ENCODE peak calls at places on chromosomes 16 and 17, in nine cellular contexts. C is breast epithelium, E is IMR-90, P is ovary, W is right lobe of liver, K is transverse colon, O is GM12878, I is stomach, B is endothelial cell of umbilical vein. D is an unnamed sample. For H3K36me3, the result is how much of the 10 kb centered on the place peaks cover.

GRCh38 chr16:12245923-12246290 is 269.4 kb downstream of the SNX29 start:
- DNase-seq in I (no peak), K (no peak), C (no peak), B (no peak), O (no peak), P (no peak), E (no peak), W (no peak), D (no peak)

GRCh38 chr16:85615014-85615851 is 2.1 kb downstream of the GSE1 start:
- DNase-seq in P (no peak), B (no peak), W (peak), K (peak), E (no peak), O (no peak), I (peak), C (peak), D (no peak)

GRCh38 chr16:3961449-3961849 is 80.9 kb upstream of the CREBBP start:
- DNase-seq in P (no peak), W (no peak), B (no peak), K (no peak), O (no peak), C (no peak), I (no peak), E (peak), D (no peak)

GRCh38 chr16:81005644-81006471 is 827 bp downstream of the CMC2 start:
- DNase-seq in O (no peak), W (no peak), K (peak), C (peak), P (peak), E (peak), B (peak), I (no peak), D (no peak)

GRCh38 chr16:81866820-81867440 is 87.8 kb downstream of the PLCG2 start:
- DNase-seq in O (no peak), W (peak), C (peak), B (peak), I (peak), E (no peak), K (peak), P (no peak), D (no peak)

GRCh38 chr17:48561894-48562810 is 16.0 kb downstream of the HOXB4 start:
- DNase-seq in P (no peak), K (no peak), B (no peak), W (no peak), O (peak), E (peak), C (no peak), I (no peak), D (no peak)

GRCh38 chr17:72683506-72684404 is 408.7 kb downstream of the SLC39A11 start:
- DNase-seq in K (peak), W (no peak), O (no peak), C (peak), P (no peak), I (peak), B (no peak), E (peak), D (no peak)

GRCh38 chr17:76076100-76076764 is 1.7 kb downstream of the GALR2 start:
- DNase-seq in E (no peak), I (no peak), B (no peak), P (no peak), W (no peak), K (no peak), C (no peak), O (no peak), D (no peak)

GRCh38 chr17:6427284-6427781 is 7.6 kb downstream of the AIPL1 start:
- DNase-seq in K (no peak), E (peak), O (peak), C (no peak), W (no peak), I (no peak), P (no peak), B (no peak), D (no peak)

GRCh38 chr17:76048711-76049110 is 21.6 kb upstream of the EVPL start:
- DNase-seq in E (peak), C (no peak), I (no peak), B (no peak), K (no peak), P (no peak), O (no peak), W (no peak), D (no peak)

GRCh38 chr17:6110592-6110991 is 40.4 kb downstream of the WSCD1 start:
- DNase-seq in B (peak), P (no peak), W (no peak), I (no peak), O (peak), K (peak), C (no peak), E (no peak), D (no peak)

GRCh38 chr16:1308036-1308976 is 1.1 kb upstream of the UBE2I start:
- DNase-seq in E (peak), C (no peak), W (no peak), B (no peak), P (no peak), O (no peak), I (no peak), K (peak), D (no peak)

GRCh38 chr17:78937561-78937960 is 12.4 kb upstream of the TIMP2 start:
- DNase-seq in W (no peak), O (no peak), E (no peak), K (no peak), B (no peak), C (no peak), I (no peak), P (no peak), D (peak)

GRCh38 chr17:3603119-3603869 is 5.9 kb downstream of the TRPV1 start:
- DNase-seq in W (no peak), P (no peak), K (no peak), C (no peak), I (no peak), B (peak), E (peak), O (no peak), D (no peak)

GRCh38 chr17:46266656-46267544 is 28.0 kb upstream of the LRRC37A start:
- DNase-seq in P (peak), W (peak), I (peak), K (peak), E (peak), O (peak), B (peak), C (peak), D (peak)
- TF ChIP-seq POLR2A in P (peak), W (peak), I (no peak), K (no peak), E (peak), O (peak), B (peak), C (no peak), D (peak)

GRCh38 chr17:63646492-63646815 is 24.2 kb downstream of the MAP3K3 start:
- DNase-seq in W (no peak), C (no peak), P (no peak), I (no peak), E (no peak), O (peak), K (no peak), B (no peak), D (no peak)

GRCh38 chr17:63647065-63647725 is 25.0 kb downstream of the MAP3K3 start:
- DNase-seq in P (no peak), K (no peak), C (peak), I (no peak), E (peak), B (no peak), W (no peak), O (no peak), D (no peak)

GRCh38 chr17:63645775-63646491 is 23.7 kb downstream of the MAP3K3 start:
- DNase-seq in O (no peak), E (no peak), I (no peak), B (no peak), K (no peak), W (no peak), C (no peak), P (no peak), D (no peak)

GRCh38 chr17:63649813-63650212 is 27.6 kb downstream of the MAP3K3 start:
- DNase-seq in E (no peak), P (no peak), O (no peak), C (no peak), B (no peak), I (no peak), K (no peak), W (no peak), D (no peak)

GRCh38 chr17:63647936-63648335 is 25.7 kb downstream of the MAP3K3 start:
- DNase-seq in W (no peak), K (no peak), C (no peak), P (no peak), O (no peak), B (no peak), E (no peak), I (no peak), D (no peak)
- H3K27ac ChIP-seq in W (no peak), K (no peak), C (peak), P (no peak), O (no peak), B (no peak), E (no peak), I (peak), D (no peak)

DNA sequence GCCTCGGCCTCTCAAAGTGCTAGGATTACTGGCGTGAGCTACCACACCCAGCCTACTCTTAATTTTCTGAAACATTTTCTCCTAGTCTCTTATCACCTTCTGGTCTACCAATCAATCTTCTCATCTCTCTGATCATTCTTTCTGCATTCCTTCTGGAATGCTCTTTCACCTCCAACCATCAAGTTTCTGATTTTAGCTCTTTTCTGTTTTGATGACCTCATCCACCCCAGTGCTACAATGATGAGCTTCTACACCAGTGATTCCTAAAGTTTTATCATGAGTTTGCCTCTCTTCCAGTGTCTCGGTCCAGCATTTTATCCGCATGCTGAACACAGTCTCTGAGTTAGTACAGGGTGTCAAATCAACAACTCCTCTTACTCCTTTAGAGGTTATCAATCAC is 31.5 kb downstream of the NME2 start:
- DNase-seq in C (no peak), B (no peak), K (no peak), E (no peak), P (no peak), I (no peak), O (no peak), W (no peak), D (no peak)
- H3K36me3 ChIP-seq in C (under half), B (under half), K (under half), E (under half), P (under half), I (half or more), O (under half), W (half or more), D (under half)

GRCh38 chr17:2202996-2203575 is 100.5 kb downstream of the SMG6 start:
- DNase-seq in C (no peak), E (no peak), I (no peak), O (no peak), P (no peak), B (no peak), W (no peak), K (no peak), D (no peak)

GRCh38 chr17:2204393-2204792 is 99.2 kb downstream of the SMG6 start:
- DNase-seq in C (no peak), B (peak), I (no peak), K (no peak), O (no peak), P (no peak), E (no peak), W (no peak), D (no peak)

GRCh38 chr17:2203818-2204217 is 99.8 kb downstream of the SMG6 start:
- DNase-seq in C (no peak), I (no peak), E (no peak), O (no peak), K (no peak), W (no peak), B (no peak), P (no peak), D (no peak)

GRCh38 chr17:2198917-2199316 is 104.7 kb downstream of the SMG6 start:
- DNase-seq in P (no peak), E (peak), B (no peak), C (no peak), W (no peak), K (no peak), O (no peak), I (no peak), D (no peak)

DNA sequence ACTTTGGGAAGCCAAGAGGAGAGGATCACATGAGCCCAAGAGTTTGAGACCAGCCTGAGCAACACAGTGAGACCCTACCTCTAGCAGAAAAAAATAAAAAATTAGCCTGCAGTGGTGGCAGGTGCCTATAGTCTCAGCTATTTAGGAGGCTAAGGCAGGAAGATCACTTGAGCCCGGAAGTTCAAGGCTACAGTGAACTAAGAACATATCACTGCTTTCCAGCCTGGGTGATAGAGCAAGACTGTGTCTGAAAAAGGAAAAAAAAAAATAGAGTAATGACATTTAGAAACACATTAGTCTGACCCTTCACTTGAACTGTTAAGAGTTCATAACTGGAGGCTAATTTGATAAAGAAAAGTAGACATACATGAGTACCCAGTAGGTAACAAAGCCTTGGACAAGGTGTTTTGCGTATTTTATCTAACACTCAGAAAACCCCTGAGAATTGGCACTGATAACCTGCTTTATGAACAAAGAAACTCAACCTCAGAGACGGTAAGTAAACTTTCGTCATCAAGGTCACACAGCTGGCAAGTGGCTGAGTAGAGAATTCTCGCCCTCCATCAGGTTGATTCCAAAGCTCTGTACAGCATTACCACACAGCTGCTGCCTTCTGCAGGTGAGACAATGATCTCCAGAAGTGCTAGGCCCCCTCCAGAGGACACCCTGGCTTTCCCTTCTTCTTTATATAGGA is 101.1 kb downstream of the SMG6 start:
- DNase-seq in I (peak), O (no peak), K (no peak), W (no peak), P (no peak), C (no peak), B (no peak), E (no peak), D (no peak)
- TF ChIP-seq POLR2A in I (no peak), O (no peak), K (no peak), W (no peak), P (no peak), C (no peak), B (no peak), E (no peak), D (no peak)

DNA sequence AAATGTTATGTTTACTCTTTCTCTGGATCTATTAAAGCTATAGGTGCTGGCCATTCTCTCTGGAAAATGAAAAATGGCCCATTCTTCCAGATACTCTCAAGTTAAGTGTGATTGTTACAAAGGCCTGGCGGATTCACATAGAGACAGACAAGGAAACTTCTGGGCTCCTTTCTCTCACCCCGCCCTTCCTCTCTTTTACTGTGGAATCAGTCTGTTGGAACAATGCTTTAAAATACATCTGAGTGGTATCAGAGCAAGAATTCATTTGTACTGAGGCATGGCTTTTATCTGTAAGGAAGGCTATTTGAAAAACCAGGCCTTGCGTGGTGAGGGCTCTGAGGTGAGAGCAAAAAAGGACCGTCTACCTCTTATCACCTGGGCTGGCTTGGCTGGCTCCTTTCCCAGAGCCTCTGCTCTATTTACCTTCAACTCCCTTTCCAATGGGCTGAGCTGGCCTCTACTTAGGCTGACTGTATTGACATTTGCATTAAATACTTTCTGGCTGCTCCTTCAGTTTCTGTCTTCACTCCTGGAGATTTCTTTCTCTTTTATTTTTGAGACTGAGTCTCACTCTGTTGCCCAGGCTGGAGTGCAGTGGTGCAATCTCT is 274.0 kb downstream of the PHKB start:
- DNase-seq in C (no peak), I (peak), W (no peak), E (no peak), P (no peak), K (peak), B (no peak), O (no peak), D (no peak)
- H3K27ac ChIP-seq in C (no peak), I (peak), W (no peak), E (no peak), P (no peak), K (no peak), B (no peak), O (no peak), D (no peak)

GRCh38 chr16:68826652-68827051 is 16.7 kb upstream of the TANGO6 start:
- DNase-seq in O (no peak), P (no peak), W (no peak), B (no peak), E (no peak), C (no peak), K (no peak), I (no peak), D (no peak)
- H3K36me3 ChIP-seq in O (under half), P (under half), W (under half), B (under half), E (under half), C (under half), K (under half), I (half or more), D (under half)

GRCh38 chr16:50282010-50282538 is 15.7 kb downstream of the ADCY7 start:
- DNase-seq in W (peak), P (no peak), I (peak), O (peak), K (peak), B (no peak), E (no peak), C (peak), D (peak)
- TF ChIP-seq POLR2A in W (no peak), P (no peak), I (no peak), O (no peak), K (no peak), B (no peak), E (no peak), C (no peak), D (no peak)

D was measured in sigmoid colon.